ENCODE peak calls at places on chromosomes 12 and 14, in eight cellular contexts. Z is transverse colon; J is activated B cell treated with CpG ODN at 0.5 μM for 24 hours; A is heart left ventricle; U is aorta; Q is activated CD4-positive, alpha-beta T cell treated with anti-CD3 and anti-CD28 coated beads for 1 hour; I is cardiac fibroblast; W is pancreas. X is an unnamed sample.

GRCh38 chr12:58026892-58027891 is 85.8 kb downstream of the ATP23 start:
- DNase-seq in I (peak; percentile 8), A (no peak), U (no peak), Z (no peak), Q (no peak), J (no peak), W (no peak), X (no peak)

GRCh38 chr12:108565976-108566375 is 3.6 kb downstream of the ISCU start:
- DNase-seq in Z (peak; percentile 84), I (peak; percentile 92), W (peak; percentile 87), J (peak; percentile 59), A (peak; percentile 86), U (peak; percentile 83), Q (peak; percentile 59), X (no peak)

GRCh38 chr12:105084251-105085250 is at the start of gene ALDH1L2:
- DNase-seq in J (peak; percentile 56), U (peak; percentile 91), A (peak; percentile 85), W (peak; percentile 96), Z (peak; percentile 78), Q (peak; percentile 13), I (peak; percentile 91), X (peak; percentile 91)

GRCh38 chr12:47364251-47364650 is 284.5 kb upstream of the AMIGO2 start:
- DNase-seq in W (no peak), I (no peak), Z (no peak), A (no peak), Q (no peak), J (no peak), U (no peak), X (no peak)

GRCh38 chr12:67645571-67645970 is 3.0 kb upstream of the DYRK2 start:
- DNase-seq in Z (no peak), J (no peak), A (no peak), W (no peak), I (peak; percentile 74), Q (no peak), U (no peak), X (no peak)

GRCh38 chr14:69716483-69717187 is 50.3 kb upstream of the SRSF5 start:
- DNase-seq in A (no peak), W (no peak), Z (peak; percentile 28), Q (no peak), I (peak; percentile 99), J (no peak), U (peak; percentile 58), X (no peak)

GRCh38 chr14:58702466-58703148 is 64.8 kb downstream of the DACT1 start:
- DNase-seq in A (no peak), Q (no peak), W (no peak), U (no peak), Z (no peak), J (no peak), I (no peak), X (no peak)

GRCh38 chr12:95227818-95228356 is 10.3 kb downstream of the VEZT start:
- DNase-seq in U (no peak), Q (no peak), W (no peak), Z (no peak), J (no peak), A (no peak), I (no peak), X (no peak)

GRCh38 chr12:118816296-118816695 is 165.0 kb upstream of the SRRM4 start:
- DNase-seq in A (no peak), W (no peak), J (no peak), Z (no peak), U (no peak), I (no peak), Q (no peak), X (no peak)

GRCh38 chr12:62715086-62715786 is 219.7 kb downstream of the PPM1H start:
- DNase-seq in W (no peak), A (peak; percentile 57), Q (no peak), Z (no peak), I (no peak), J (no peak), U (no peak), X (no peak)

GRCh38 chr12:11716794-11717532 is 67.5 kb downstream of the ETV6 start:
- DNase-seq in W (no peak), Z (peak; percentile 38), I (peak; percentile 44), J (no peak), A (no peak), Q (no peak), U (no peak), X (no peak)

GRCh38 chr14:100076133-100076532 is 10.9 kb downstream of the EVL start:
- DNase-seq in I (peak; percentile 50), W (no peak), A (no peak), Z (no peak), J (no peak), U (peak; percentile 75), Q (no peak), X (peak; percentile 79)

GRCh38 chr14:39488600-39488999 is 56.4 kb upstream of the FBXO33 start:
- DNase-seq in A (no peak), I (peak; percentile 15), J (no peak), U (no peak), Z (no peak), Q (no peak), W (no peak), X (peak; percentile 93)

GRCh38 chr12:124464830-124465229 is 102.6 kb downstream of the NCOR2 start:
- DNase-seq in A (peak; percentile 4), Q (no peak), Z (no peak), U (no peak), J (no peak), I (no peak), W (no peak), X (no peak)

GRCh38 chr12:25004447-25004846 is 55.5 kb upstream of the BCAT1 start:
- DNase-seq in Z (no peak), A (no peak), U (no peak), W (no peak), J (no peak), Q (no peak), I (no peak), X (no peak)

GRCh38 chr12:16359512-16360491 is 12.4 kb downstream of the MGST1 start:
- DNase-seq in W (peak; percentile 86), Z (peak; percentile 64), A (peak; percentile 47), J (no peak), U (peak; percentile 66), Q (no peak), I (peak; percentile 79), X (peak; percentile 90)

GRCh38 chr12:106285993-106286392 is 16.5 kb upstream of the TCP11L2 start:
- DNase-seq in U (no peak), A (no peak), J (no peak), Z (no peak), Q (no peak), W (no peak), I (no peak), X (no peak)

GRCh38 chr12:97643961-97644360 is 181.4 kb downstream of the RMST start:
- DNase-seq in Z (no peak), Q (no peak), A (no peak), I (no peak), U (no peak), J (no peak), W (no peak), X (no peak)

GRCh38 chr12:66931091-66931490 is 252.2 kb upstream of the GRIP1 start:
- DNase-seq in A (no peak), U (no peak), W (no peak), I (no peak), J (no peak), Q (no peak), Z (no peak), X (no peak)

GRCh38 chr14:69214376-69214775 is 23.1 kb downstream of the EXD2 start:
- DNase-seq in U (no peak), A (no peak), Q (no peak), Z (no peak), J (no peak), W (no peak), I (no peak), X (no peak)

GRCh38 chr12:15580431-15580830 is 208.8 kb downstream of the EPS8 start:
- DNase-seq in A (no peak), U (no peak), Q (no peak), Z (peak; percentile 35), W (no peak), I (no peak), J (no peak), X (no peak)

GRCh38 chr12:5040368-5040767 is 3.3 kb upstream of the KCNA5 start:
- DNase-seq in Z (no peak), I (no peak), J (no peak), U (no peak), Q (no peak), W (no peak), A (no peak), X (no peak)

GRCh38 chr12:54419088-54419887 is at the start of gene ITGA5:
- DNase-seq in A (peak; percentile 87), Z (peak; percentile 73), U (peak; percentile 92), Q (no peak), W (peak; percentile 85), I (peak; percentile 79), J (no peak), X (peak; percentile 73)

GRCh38 chr12:123379391-123379790 is 4.5 kb upstream of the KMT5A start:
- DNase-seq in U (no peak), Z (no peak), A (peak; percentile 3), Q (no peak), J (no peak), I (no peak), W (no peak), X (no peak)